ENCODE peak calls at places on chromosomes 2 and 18, in six cellular contexts. V is M059J, O is NCI-H1417, J is T1000, B is HCT116, W is germinal center. S is an unnamed sample.

GRCh38 chr18:22682720-22683119 is 250.4 kb upstream of the RBBP8 start:
- DNase-seq in W (no peak), O (no peak), J (no peak), V (no peak), B (no peak), S (no peak)

GRCh38 chr2:70901235-70902066 is 34.2 kb upstream of the ATP6V1B1 start:
- DNase-seq in W (no peak), B (no peak), J (no peak), V (peak; percentile 37), O (peak; percentile 16), S (no peak)

GRCh38 chr2:36549063-36549662 is 48.8 kb downstream of the FEZ2 start:
- DNase-seq in B (no peak), J (no peak), W (no peak), V (peak; percentile 63), O (no peak), S (no peak)

GRCh38 chr2:164920430-164920829 is 34.9 kb downstream of the SLC38A11 start:
- DNase-seq in B (no peak), O (no peak), J (peak; percentile 2), V (peak; percentile 91), W (no peak), S (no peak)

GRCh38 chr2:54944724-54945326 is 105.4 kb downstream of the RTN4 start:
- DNase-seq in O (no peak), J (no peak), B (no peak), W (no peak), V (no peak), S (no peak)

GRCh38 chr2:199459286-199460100 is 1.8 kb upstream of the SATB2 start:
- DNase-seq in J (peak; percentile 78), B (peak; percentile 93), V (peak; percentile 91), W (peak; percentile 50), O (peak; percentile 68), S (peak; percentile 84)

GRCh38 chr2:135960598-135961551 is 24.6 kb downstream of the DARS1 start:
- DNase-seq in W (no peak), B (no peak), O (no peak), V (no peak), J (no peak), S (peak; percentile 67)

GRCh38 chr18:49168970-49169619 is 218.3 kb upstream of the SMAD7 start:
- DNase-seq in O (no peak), V (no peak), B (no peak), J (no peak), W (peak; percentile 4), S (peak; percentile 21)

GRCh38 chr18:48615566-48616401 is 77.0 kb downstream of the CTIF start:
- DNase-seq in J (no peak), V (no peak), W (no peak), O (peak; percentile 54), B (no peak), S (no peak)

GRCh38 chr2:159521272-159521671 is 95.1 kb downstream of the BAZ2B start:
- DNase-seq in V (no peak), O (no peak), W (no peak), J (no peak), B (no peak), S (peak; percentile 14)

GRCh38 chr2:174729797-174730529 is 34.3 kb downstream of the CHRNA1 start:
- DNase-seq in O (peak; percentile 0), V (peak; percentile 11), B (no peak), J (no peak), W (peak; percentile 32), S (no peak)